ENCODE peak calls at places on chromosomes 1 and 21, in four cellular contexts. J, A, W and N are unnamed samples.

GRCh38 chr1:93619507-93620168 is 62.0 kb downstream of the BCAR3 start:
- DNase-seq in J (no peak), W (no peak), A (no peak), N (no peak)

GRCh38 chr1:210244746-210245367 is 12.3 kb downstream of the SERTAD4 start:
- DNase-seq in W (peak; percentile 33), J (no peak), A (no peak), N (peak; percentile 49)

GRCh38 chr21:38985423-38986378 is 180.0 kb downstream of the ETS2 start:
- DNase-seq in J (peak; percentile 60), W (peak; percentile 76), A (peak; percentile 91), N (peak; percentile 99)

GRCh38 chr1:107196973-107197562 is 56.2 kb downstream of the NTNG1 start:
- DNase-seq in W (no peak), A (no peak), J (no peak), N (no peak)

GRCh38 chr1:41277371-41277994 is 35.4 kb upstream of the SCMH1 start:
- DNase-seq in A (no peak), J (no peak), W (no peak), N (no peak)

GRCh38 chr1:6794164-6794563 is 8.9 kb downstream of the CAMTA1 start:
- DNase-seq in A (peak; percentile 39), J (no peak), W (peak; percentile 65), N (peak; percentile 72)

GRCh38 chr1:54342764-54343687 is 63.2 kb downstream of the SSBP3 start:
- DNase-seq in W (no peak), J (no peak), A (no peak), N (no peak)

GRCh38 chr1:179937668-179938259 is 16.8 kb upstream of the CEP350 start:
- DNase-seq in A (no peak), W (no peak), J (no peak), N (no peak)

GRCh38 chr1:155241069-155241679 is 14.1 kb downstream of the ENTREP3 start:
- DNase-seq in W (peak; percentile 86), J (peak; percentile 75), A (peak; percentile 73), N (peak; percentile 86)

GRCh38 chr21:45365186-45365607 is 39.8 kb upstream of the COL18A1 start:
- DNase-seq in J (no peak), W (no peak), A (no peak), N (no peak)

GRCh38 chr1:56709269-56709880 is 64.3 kb downstream of the PRKAA2 start:
- DNase-seq in J (peak; percentile 39), W (peak; percentile 35), A (peak; percentile 37), N (peak; percentile 73)

GRCh38 chr1:175797576-175797975 is 54.2 kb upstream of the TNR start:
- DNase-seq in W (no peak), J (no peak), A (no peak), N (no peak)

GRCh38 chr1:201191723-201192477 is 1.3 kb downstream of the IGFN1 start:
- DNase-seq in J (peak; percentile 97), A (peak; percentile 81), W (peak; percentile 92), N (peak; percentile 51)

GRCh38 chr21:31974454-31974985 is 101.7 kb downstream of the HUNK start:
- DNase-seq in W (no peak), J (no peak), A (no peak), N (no peak)

GRCh38 chr21:42118901-42119300 is 47.8 kb downstream of the UMODL1 start:
- DNase-seq in J (no peak), W (no peak), A (no peak), N (no peak)

GRCh38 chr21:38297193-38297592 is 40.4 kb downstream of the KCNJ15 start:
- DNase-seq in W (peak; percentile 78), A (peak; percentile 20), J (peak; percentile 34), N (peak; percentile 41)

GRCh38 chr1:173853074-173853473 is 14.7 kb downstream of the GAS5 start:
- DNase-seq in J (peak; percentile 56), W (peak; percentile 67), A (peak; percentile 32), N (peak; percentile 83)

GRCh38 chr1:21869620-21870121 is 57.6 kb downstream of the LDLRAD2 start:
- DNase-seq in A (peak; percentile 97), W (peak; percentile 95), J (peak; percentile 77), N (peak; percentile 91)

GRCh38 chr1:28394136-28394535 is 24.6 kb downstream of the PHACTR4 start:
- DNase-seq in A (no peak), W (no peak), J (no peak), N (no peak)